ENCODE peak calls at places on chromosomes 6 and 20, in eight cellular contexts. S, J, N, U, I, G, T and P are unnamed samples.

GRCh38 chr6:143536461-143536865 is 24.9 kb upstream of the FUCA2 start:
- DNase-seq in J (no peak), I (peak; percentile 45), G (peak; percentile 85), S (no peak), N (peak; percentile 82), T (peak; percentile 34), U (peak; percentile 65), P (no peak)

GRCh38 chr6:124536792-124537191 is 425.4 kb upstream of the RNF217 start:
- DNase-seq in I (no peak), N (no peak), U (no peak), S (no peak), T (no peak), G (no peak), J (peak; percentile 88), P (no peak)

GRCh38 chr6:113697642-113698410 is 159.3 kb upstream of the MARCKS start:
- DNase-seq in G (no peak), N (no peak), S (no peak), T (no peak), U (no peak), J (no peak), I (peak; percentile 89), P (no peak)

GRCh38 chr6:45699663-45700062 is 316.0 kb downstream of the CLIC5 start:
- DNase-seq in I (no peak), J (no peak), T (no peak), N (no peak), S (no peak), U (no peak), G (no peak), P (no peak)

GRCh38 chr6:56510984-56511531 is 131.6 kb downstream of the DST start:
- DNase-seq in G (no peak), J (no peak), S (no peak), I (no peak), U (peak; percentile 69), N (no peak), T (no peak), P (no peak)

GRCh38 chr6:30763618-30764489 is 19.5 kb upstream of the IER3 start:
- DNase-seq in S (peak; percentile 70), G (no peak), U (no peak), T (no peak), I (peak; percentile 82), J (no peak), N (no peak), P (no peak)

GRCh38 chr6:129766959-129767728 is 57.2 kb upstream of the ARHGAP18 start:
- DNase-seq in S (no peak), U (no peak), J (no peak), I (peak; percentile 64), G (peak; percentile 72), N (peak; percentile 61), T (peak; percentile 43), P (no peak)

GRCh38 chr6:80003841-80004198 is 629 bp upstream of the TTK start:
- DNase-seq in N (no peak), U (peak; percentile 29), T (peak; percentile 38), S (peak; percentile 21), I (no peak), J (no peak), G (peak; percentile 75), P (peak; percentile 9)

GRCh38 chr20:728022-728944 is 40.0 kb downstream of the SLC52A3 start:
- DNase-seq in N (peak; percentile 86), G (peak; percentile 80), S (no peak), I (no peak), J (peak; percentile 17), T (peak; percentile 63), U (peak; percentile 22), P (no peak)

GRCh38 chr20:8805737-8806442 is 263.0 kb upstream of the PLCB4 start:
- DNase-seq in U (no peak), T (no peak), N (no peak), I (peak; percentile 32), S (no peak), G (no peak), J (no peak), P (no peak)

GRCh38 chr6:68235192-68235812 is 399.8 kb upstream of the ADGRB3 start:
- DNase-seq in S (no peak), J (no peak), I (no peak), G (no peak), N (no peak), T (no peak), U (no peak), P (no peak)

GRCh38 chr6:139801571-139802321 is 427.3 kb upstream of the CITED2 start:
- DNase-seq in U (no peak), I (peak; percentile 14), G (no peak), S (no peak), J (no peak), N (no peak), T (no peak), P (no peak)

GRCh38 chr6:16711551-16712249 is 49.6 kb downstream of the ATXN1 start:
- DNase-seq in S (no peak), U (no peak), J (peak; percentile 82), G (no peak), T (no peak), N (no peak), I (peak; percentile 79), P (no peak)

GRCh38 chr20:63467294-63468083 is 5.0 kb downstream of the KCNQ2 start:
- DNase-seq in I (no peak), J (no peak), U (no peak), G (no peak), S (no peak), N (no peak), T (no peak), P (no peak)

DNA sequence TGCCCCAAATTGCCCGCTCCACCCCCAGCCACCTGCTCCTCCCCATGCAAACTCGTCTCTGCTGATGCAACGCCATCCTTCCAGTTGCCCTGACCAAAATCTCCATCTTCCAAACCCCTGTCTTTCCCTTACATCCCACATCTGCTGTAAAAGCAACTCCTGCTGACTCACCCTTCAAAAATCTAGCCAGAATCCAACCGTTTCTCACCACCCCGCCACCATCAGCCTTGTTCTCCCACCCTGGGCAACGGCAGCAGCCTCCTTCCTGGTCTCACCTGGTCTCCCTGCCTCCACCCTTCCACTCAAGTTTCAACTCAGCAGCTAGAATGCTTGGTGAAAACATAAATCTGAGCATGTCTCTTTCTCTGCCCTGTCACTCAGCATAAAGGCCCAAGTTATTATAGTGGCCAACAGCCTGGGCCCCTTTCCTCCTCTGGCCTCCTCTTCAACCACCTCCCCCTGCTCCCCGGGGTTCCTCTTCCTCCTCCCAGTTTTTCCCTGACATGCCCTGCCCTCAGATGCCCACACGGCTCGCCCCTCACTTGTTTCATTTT is 7.2 kb upstream of the SYNJ2 start:
- DNase-seq in J (no peak), I (no peak), T (no peak), G (no peak), S (no peak), U (no peak), N (no peak), P (no peak)
- H3K27ac ChIP-seq in J (peak overlapping the region; percentile 72), I (no peak overlapping the region), T (no peak overlapping the region), G (no peak overlapping the region), S (no peak overlapping the region), U (no peak overlapping the region), N (no peak overlapping the region), P (no peak overlapping the region)

DNA sequence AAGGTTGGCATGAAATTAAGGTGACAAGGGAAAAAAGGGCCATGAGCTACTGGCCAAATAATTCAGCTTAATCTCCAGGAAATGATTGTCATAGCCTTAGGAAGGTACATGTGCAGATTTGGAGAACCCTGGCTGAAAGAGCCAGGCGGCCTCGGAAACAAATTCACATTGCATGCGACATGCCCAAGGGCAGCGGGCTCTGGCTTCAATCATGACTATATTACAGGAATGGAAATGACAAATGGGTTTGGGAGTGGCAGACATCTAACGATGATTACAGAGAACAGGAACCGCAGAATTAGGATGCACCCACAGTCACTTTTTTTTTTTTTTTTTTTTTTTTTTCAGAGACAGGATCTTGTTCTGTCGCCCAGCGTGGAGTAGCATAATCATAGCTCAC is 112.4 kb upstream of the SALL4 start:
- DNase-seq in I (no peak), N (no peak), T (no peak), U (no peak), J (no peak), S (no peak), G (no peak), P (no peak)
- H3K27ac ChIP-seq in I (no peak overlapping the region), N (no peak overlapping the region), T (no peak overlapping the region), U (no peak overlapping the region), J (no peak overlapping the region), S (no peak overlapping the region), G (no peak overlapping the region), P (no peak overlapping the region)

DNA sequence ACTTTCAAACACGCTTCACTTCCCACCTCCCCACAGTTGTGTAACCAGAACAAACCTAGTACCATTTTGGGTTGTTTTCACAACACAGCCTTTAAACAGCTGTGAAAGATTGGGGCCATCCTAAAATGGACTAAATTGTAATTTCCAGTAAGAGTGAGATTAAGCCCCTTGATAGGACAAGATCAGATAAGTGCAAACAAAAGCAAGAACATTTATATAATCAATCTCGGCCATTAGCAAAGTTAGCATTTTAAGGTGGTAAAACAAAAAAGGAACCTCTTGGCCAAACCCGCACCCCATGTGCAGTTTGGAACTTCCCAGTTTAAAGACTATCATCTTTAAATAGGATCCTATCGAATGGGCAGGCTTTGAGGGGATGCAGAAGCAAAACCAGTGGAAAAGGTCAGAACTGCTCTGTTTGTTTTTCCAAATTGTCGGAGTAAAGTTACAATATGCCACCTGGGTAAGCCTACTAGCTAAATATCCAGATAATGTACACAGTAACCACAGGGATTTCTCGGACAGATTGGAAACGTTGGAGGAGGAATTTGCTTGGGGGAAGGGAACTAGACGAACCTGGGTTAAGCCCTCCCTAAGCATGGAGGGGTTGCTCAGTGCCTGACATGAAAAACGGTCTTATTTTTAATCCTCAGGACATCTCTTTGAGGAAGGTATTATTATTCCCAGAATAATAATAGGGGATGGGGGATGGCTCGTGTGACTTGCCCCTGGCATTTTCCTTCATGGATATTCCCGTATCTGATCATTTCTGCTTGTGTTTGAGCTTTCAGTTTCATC is 159.8 kb upstream of the SALL4 start:
- DNase-seq in T (no peak), J (no peak), S (no peak), I (no peak), G (no peak), N (no peak), U (no peak), P (no peak)
- H3K27ac ChIP-seq in T (no peak overlapping the region), J (peak overlapping the region; percentile 70), S (no peak overlapping the region), I (no peak overlapping the region), G (no peak overlapping the region), N (no peak overlapping the region), U (no peak overlapping the region), P (no peak overlapping the region)

GRCh38 chr20:25142435-25142834 is 53.1 kb upstream of the ENTPD6 start:
- DNase-seq in S (no peak), U (no peak), T (no peak), I (no peak), G (no peak), J (no peak), N (no peak), P (no peak)
- H3K27ac ChIP-seq in S (no peak overlapping the region), U (no peak overlapping the region), T (no peak overlapping the region), I (no peak overlapping the region), G (no peak overlapping the region), J (peak overlapping the region; percentile 59), N (no peak overlapping the region), P (no peak overlapping the region)

DNA sequence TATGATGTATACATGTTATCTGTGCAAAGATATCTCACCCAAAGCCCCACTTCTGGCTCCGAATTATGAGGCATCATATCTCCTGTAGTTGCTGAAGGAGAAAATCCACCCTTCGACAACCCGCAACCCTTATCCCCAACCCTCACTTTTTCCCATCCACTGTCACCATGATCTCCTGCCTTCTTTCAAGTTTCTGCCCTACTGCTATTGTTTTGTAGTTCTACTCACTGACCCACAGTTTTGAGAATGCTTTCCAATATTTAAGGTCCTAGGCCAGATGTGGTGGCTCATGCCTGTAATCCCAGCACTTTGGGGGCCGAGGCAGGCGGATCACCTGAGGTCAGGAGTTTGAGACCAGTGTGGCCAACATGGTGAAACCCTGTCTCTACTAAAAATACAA is 22.2 kb downstream of the ADGRF1 start:
- DNase-seq in N (no peak), I (no peak), G (no peak), S (no peak), U (no peak), J (no peak), T (no peak), P (no peak)
- H3K27ac ChIP-seq in N (no peak overlapping the region), I (no peak overlapping the region), G (no peak overlapping the region), S (no peak overlapping the region), U (no peak overlapping the region), J (no peak overlapping the region), T (no peak overlapping the region), P (no peak overlapping the region)

GRCh38 chr6:38640216-38640909 is 634 bp upstream of the BTBD9 start:
- DNase-seq in I (peak; percentile 2), U (no peak), J (peak; percentile 50), N (peak; percentile 48), G (no peak), T (peak; percentile 25), S (no peak), P (no peak)
- H3K27ac ChIP-seq in I (peak overlapping the region; percentile 94), U (peak overlapping the region; percentile 83), J (peak overlapping the region; percentile 89), N (peak overlapping the region; percentile 89), G (peak overlapping the region; percentile 83), T (peak overlapping the region; percentile 88), S (peak overlapping the region; percentile 91), P (peak overlapping the region; percentile 95)